ENCODE peak calls at places on chromosome 22, in five cellular contexts. One of them, this sample, is unnamed.

GRCh38 chr22:50034126-50035081 is 21.8 kb upstream of the IL17REL start:
- DNase-seq in thyroid gland: no peak
- DNase-seq in CD4-positive, alpha-beta memory T cell: no peak
- DNase-seq in Peyer's patch: no peak
- DNase-seq in aorta: peak; percentile 63
- DNase-seq in this sample: peak; percentile 56

GRCh38 chr22:25817092-25817943 is 75.3 kb downstream of the MYO18B start:
- DNase-seq in thyroid gland: no peak
- DNase-seq in CD4-positive, alpha-beta memory T cell: no peak
- DNase-seq in Peyer's patch: no peak
- DNase-seq in aorta: no peak
- DNase-seq in this sample: no peak

GRCh38 chr22:29635734-29636357 is 32.4 kb downstream of the NF2 start:
- DNase-seq in thyroid gland: no peak
- DNase-seq in CD4-positive, alpha-beta memory T cell: no peak
- DNase-seq in Peyer's patch: no peak
- DNase-seq in aorta: no peak
- DNase-seq in this sample: no peak

GRCh38 chr22:50260434-50260800 is 1.1 kb downstream of the MAPK12 start:
- DNase-seq in thyroid gland: no peak
- DNase-seq in CD4-positive, alpha-beta memory T cell: no peak
- DNase-seq in Peyer's patch: no peak
- DNase-seq in aorta: no peak
- DNase-seq in this sample: no peak

GRCh38 chr22:44261861-44262595 is 50.7 kb downstream of the SHISAL1 start:
- DNase-seq in thyroid gland: no peak
- DNase-seq in CD4-positive, alpha-beta memory T cell: no peak
- DNase-seq in Peyer's patch: no peak
- DNase-seq in aorta: peak; percentile 49
- DNase-seq in this sample: peak; percentile 52

GRCh38 chr22:37911697-37912096 is 5.6 kb downstream of the MICALL1 start:
- DNase-seq in thyroid gland: no peak
- DNase-seq in CD4-positive, alpha-beta memory T cell: no peak
- DNase-seq in Peyer's patch: no peak
- DNase-seq in aorta: no peak
- DNase-seq in this sample: no peak

GRCh38 chr22:20399866-20400605 is 6.1 kb downstream of the ZNF74 start:
- DNase-seq in thyroid gland: peak; percentile 65
- DNase-seq in CD4-positive, alpha-beta memory T cell: no peak
- DNase-seq in Peyer's patch: no peak
- DNase-seq in aorta: peak; percentile 37
- DNase-seq in this sample: no peak

GRCh38 chr22:37431811-37432707 is 4.8 kb upstream of the ELFN2 start:
- DNase-seq in thyroid gland: no peak
- DNase-seq in CD4-positive, alpha-beta memory T cell: no peak
- DNase-seq in Peyer's patch: no peak
- DNase-seq in aorta: no peak
- DNase-seq in this sample: no peak

GRCh38 chr22:20213833-20214708 is 54.0 kb downstream of the RTN4R start:
- DNase-seq in thyroid gland: no peak
- DNase-seq in CD4-positive, alpha-beta memory T cell: no peak
- DNase-seq in Peyer's patch: no peak
- DNase-seq in aorta: no peak
- DNase-seq in this sample: no peak

GRCh38 chr22:40525250-40525884 is 111.2 kb downstream of the MRTFA start:
- DNase-seq in thyroid gland: peak; percentile 38
- DNase-seq in CD4-positive, alpha-beta memory T cell: peak; percentile 69
- DNase-seq in Peyer's patch: peak; percentile 62
- DNase-seq in aorta: peak; percentile 83
- DNase-seq in this sample: peak; percentile 85

GRCh38 chr22:44761025-44761424 is 8.7 kb downstream of the ARHGAP8 start:
- DNase-seq in thyroid gland: no peak
- DNase-seq in CD4-positive, alpha-beta memory T cell: no peak
- DNase-seq in Peyer's patch: no peak
- DNase-seq in aorta: no peak
- DNase-seq in this sample: no peak

GRCh38 chr22:43852605-43853327 is 9.5 kb downstream of the SULT4A1 start:
- DNase-seq in thyroid gland: no peak
- DNase-seq in CD4-positive, alpha-beta memory T cell: no peak
- DNase-seq in Peyer's patch: peak; percentile 28
- DNase-seq in aorta: peak; percentile 51
- DNase-seq in this sample: peak; percentile 63

GRCh38 chr22:17087176-17088131 is 2.7 kb downstream of the IL17RA start:
- DNase-seq in thyroid gland: no peak
- DNase-seq in CD4-positive, alpha-beta memory T cell: peak; percentile 83
- DNase-seq in Peyer's patch: no peak
- DNase-seq in aorta: peak; percentile 28
- DNase-seq in this sample: no peak

GRCh38 chr22:44340271-44341239 is 27.8 kb upstream of the SHISAL1 start:
- DNase-seq in thyroid gland: no peak
- DNase-seq in CD4-positive, alpha-beta memory T cell: no peak
- DNase-seq in Peyer's patch: no peak
- DNase-seq in aorta: no peak
- DNase-seq in this sample: no peak

GRCh38 chr22:49044776-49045175 is 782.9 kb downstream of the BRD1 start:
- DNase-seq in thyroid gland: no peak
- DNase-seq in CD4-positive, alpha-beta memory T cell: no peak
- DNase-seq in Peyer's patch: no peak
- DNase-seq in aorta: peak; percentile 71
- DNase-seq in this sample: no peak

GRCh38 chr22:48955351-48956311 is 872.0 kb downstream of the BRD1 start:
- DNase-seq in thyroid gland: no peak
- DNase-seq in CD4-positive, alpha-beta memory T cell: peak; percentile 16
- DNase-seq in Peyer's patch: peak; percentile 33
- DNase-seq in aorta: peak; percentile 54
- DNase-seq in this sample: peak; percentile 64

GRCh38 chr22:20429254-20430100 is 8.1 kb downstream of the SCARF2 start:
- DNase-seq in thyroid gland: peak; percentile 31
- DNase-seq in CD4-positive, alpha-beta memory T cell: peak; percentile 81
- DNase-seq in Peyer's patch: peak; percentile 92
- DNase-seq in aorta: peak; percentile 87
- DNase-seq in this sample: peak; percentile 96

GRCh38 chr22:37686002-37686982 is at the start of gene NOL12:
- DNase-seq in thyroid gland: peak; percentile 76
- DNase-seq in CD4-positive, alpha-beta memory T cell: peak; percentile 76
- DNase-seq in Peyer's patch: peak; percentile 87
- DNase-seq in aorta: peak; percentile 93
- DNase-seq in this sample: peak; percentile 94

GRCh38 chr22:37806409-37807338 is 1.1 kb upstream of the GCAT start:
- DNase-seq in thyroid gland: peak; percentile 61
- DNase-seq in CD4-positive, alpha-beta memory T cell: no peak
- DNase-seq in Peyer's patch: no peak
- DNase-seq in aorta: no peak
- DNase-seq in this sample: no peak

GRCh38 chr22:24129980-24130379 is 51.3 kb upstream of the SUSD2 start:
- DNase-seq in thyroid gland: no peak
- DNase-seq in CD4-positive, alpha-beta memory T cell: no peak
- DNase-seq in Peyer's patch: no peak
- DNase-seq in aorta: no peak
- DNase-seq in this sample: no peak

GRCh38 chr22:46042786-46043185 is 65.8 kb upstream of the WNT7B start:
- DNase-seq in thyroid gland: no peak
- DNase-seq in CD4-positive, alpha-beta memory T cell: no peak
- DNase-seq in Peyer's patch: peak; percentile 45
- DNase-seq in aorta: peak; percentile 30
- DNase-seq in this sample: peak; percentile 45
- H3K27ac ChIP-seq in thyroid gland: peak overlapping the region; percentile 46
- H3K27ac ChIP-seq in CD4-positive, alpha-beta memory T cell: peak overlapping the region; percentile 15
- H3K27ac ChIP-seq in Peyer's patch: peak overlapping the region; percentile 82
- H3K27ac ChIP-seq in aorta: peak overlapping the region; percentile 46
- H3K27ac ChIP-seq in this sample: no peak overlapping the region

DNA sequence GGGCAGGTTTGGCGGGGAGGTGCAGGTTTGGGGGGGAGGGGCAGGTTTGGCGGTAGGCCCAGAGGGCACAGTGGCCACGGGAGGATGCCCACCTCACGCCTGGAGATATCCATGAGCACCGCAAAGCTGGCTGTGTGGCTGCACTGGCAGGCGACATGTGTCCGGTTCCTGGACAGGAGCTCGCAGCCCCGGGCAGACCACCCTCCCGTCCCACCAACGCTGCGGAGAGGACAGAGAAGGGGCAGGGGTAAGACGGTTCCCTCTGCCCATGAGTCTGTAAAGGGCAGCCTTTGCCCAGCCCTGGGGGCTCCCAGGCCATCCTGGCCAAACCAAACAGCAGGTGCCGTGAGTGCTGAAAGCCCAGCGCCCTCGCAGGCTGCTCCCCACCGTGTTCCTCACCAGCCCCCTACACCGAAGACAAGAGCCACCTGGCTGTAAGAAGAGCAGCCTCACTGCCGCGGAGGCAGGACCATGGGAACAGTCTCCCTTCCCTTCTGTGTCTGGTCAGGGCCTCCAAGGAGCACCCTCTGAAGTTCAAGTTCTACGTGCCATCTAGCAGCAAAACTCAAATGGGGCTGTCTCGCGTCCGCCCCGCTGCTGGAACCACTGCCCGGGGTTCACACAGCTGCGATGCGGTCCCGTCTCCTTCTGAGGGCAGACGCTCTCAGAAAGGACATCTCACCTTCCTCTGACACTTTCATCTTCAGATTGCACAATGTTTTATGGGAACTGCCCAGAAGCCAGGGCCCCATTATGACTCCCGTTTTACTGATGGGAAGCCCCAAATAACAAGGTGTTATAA is 43.2 kb downstream of the TRMU start:
- DNase-seq in thyroid gland: no peak
- DNase-seq in CD4-positive, alpha-beta memory T cell: no peak
- DNase-seq in Peyer's patch: no peak
- DNase-seq in aorta: no peak
- DNase-seq in this sample: no peak
- H3K4me1 ChIP-seq in thyroid gland: peaks cover 37% of the 10 kb centered on the region
- H3K4me1 ChIP-seq in CD4-positive, alpha-beta memory T cell: peaks cover 9% of the 10 kb centered on the region
- H3K4me1 ChIP-seq in Peyer's patch: no peaks in the 10 kb centered on the region
- H3K4me1 ChIP-seq in aorta: no peaks in the 10 kb centered on the region
- H3K4me1 ChIP-seq in this sample: peaks cover 12% of the 10 kb centered on the region

DNA sequence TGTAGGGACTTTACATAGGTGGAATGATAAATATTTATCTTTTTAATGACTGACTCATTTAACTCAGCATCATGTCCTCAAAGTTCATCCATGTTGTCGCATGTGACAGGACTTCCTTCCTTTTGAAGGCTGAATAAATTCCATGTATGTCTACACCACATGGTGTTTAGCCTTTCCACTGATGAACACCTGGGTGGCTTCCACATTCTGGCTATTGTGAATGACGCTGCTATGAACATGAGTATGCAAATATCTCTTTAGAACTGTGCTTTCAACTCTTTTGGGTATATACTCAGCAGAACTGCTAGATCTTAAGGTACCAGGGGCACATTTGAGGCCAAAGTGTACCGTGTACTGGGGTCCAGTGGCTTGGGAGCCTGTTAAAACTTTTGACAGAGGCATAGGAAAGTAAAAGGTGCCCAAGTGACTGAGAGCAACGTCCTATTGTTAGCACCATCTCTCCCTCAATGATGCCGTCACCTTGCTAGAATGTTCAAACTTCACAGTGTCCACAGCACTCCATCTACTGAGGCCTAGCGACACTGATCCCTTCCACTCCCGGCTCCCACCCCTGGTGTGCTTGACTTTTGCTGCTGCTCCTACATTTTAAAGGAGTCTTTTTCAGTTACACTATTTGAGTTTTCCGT is 24.0 kb downstream of the LARGE1 start:
- DNase-seq in thyroid gland: no peak
- DNase-seq in CD4-positive, alpha-beta memory T cell: no peak
- DNase-seq in Peyer's patch: no peak
- DNase-seq in aorta: no peak
- DNase-seq in this sample: no peak
- H3K27ac ChIP-seq in thyroid gland: no peak overlapping the region
- H3K27ac ChIP-seq in CD4-positive, alpha-beta memory T cell: no peak overlapping the region
- H3K27ac ChIP-seq in Peyer's patch: no peak overlapping the region
- H3K27ac ChIP-seq in aorta: no peak overlapping the region
- H3K27ac ChIP-seq in this sample: no peak overlapping the region

GRCh38 chr22:42770448-42770726 is 49.7 kb upstream of the A4GALT start:
- DNase-seq in thyroid gland: no peak
- DNase-seq in CD4-positive, alpha-beta memory T cell: no peak
- DNase-seq in Peyer's patch: no peak
- DNase-seq in aorta: no peak
- DNase-seq in this sample: no peak

GRCh38 chr22:42770941-42771647 is 50.4 kb upstream of the A4GALT start:
- DNase-seq in thyroid gland: peak; percentile 64
- DNase-seq in CD4-positive, alpha-beta memory T cell: no peak
- DNase-seq in Peyer's patch: no peak
- DNase-seq in aorta: no peak
- DNase-seq in this sample: no peak

GRCh38 chr22:42769574-42770447 is 49.1 kb upstream of the A4GALT start:
- DNase-seq in thyroid gland: peak; percentile 51
- DNase-seq in CD4-positive, alpha-beta memory T cell: no peak
- DNase-seq in Peyer's patch: peak; percentile 65
- DNase-seq in aorta: peak; percentile 89
- DNase-seq in this sample: peak; percentile 89

GRCh38 chr22:42768385-42769035 is 47.8 kb upstream of the A4GALT start:
- DNase-seq in thyroid gland: no peak
- DNase-seq in CD4-positive, alpha-beta memory T cell: no peak
- DNase-seq in Peyer's patch: no peak
- DNase-seq in aorta: no peak
- DNase-seq in this sample: no peak

GRCh38 chr22:42769238-42769573 is 48.5 kb upstream of the A4GALT start:
- DNase-seq in thyroid gland: no peak
- DNase-seq in CD4-positive, alpha-beta memory T cell: no peak
- DNase-seq in Peyer's patch: no peak
- DNase-seq in aorta: no peak
- DNase-seq in this sample: no peak
- H3K4me1 ChIP-seq in thyroid gland: peaks cover 21% of the 10 kb centered on the region
- H3K4me1 ChIP-seq in CD4-positive, alpha-beta memory T cell: no peaks in the 10 kb centered on the region
- H3K4me1 ChIP-seq in Peyer's patch: no peaks in the 10 kb centered on the region
- H3K4me1 ChIP-seq in aorta: no peaks in the 10 kb centered on the region
- H3K4me1 ChIP-seq in this sample: peaks cover 4% of the 10 kb centered on the region

GRCh38 chr22:39234867-39235687 is 9.7 kb downstream of the PDGFB start:
- DNase-seq in thyroid gland: peak; percentile 67
- DNase-seq in CD4-positive, alpha-beta memory T cell: no peak
- DNase-seq in Peyer's patch: peak; percentile 85
- DNase-seq in aorta: no peak
- DNase-seq in this sample: no peak
- H3K27ac ChIP-seq in thyroid gland: peak overlapping the region; percentile 46
- H3K27ac ChIP-seq in CD4-positive, alpha-beta memory T cell: no peak overlapping the region
- H3K27ac ChIP-seq in Peyer's patch: peak overlapping the region; percentile 36
- H3K27ac ChIP-seq in aorta: no peak overlapping the region
- H3K27ac ChIP-seq in this sample: no peak overlapping the region

DNA sequence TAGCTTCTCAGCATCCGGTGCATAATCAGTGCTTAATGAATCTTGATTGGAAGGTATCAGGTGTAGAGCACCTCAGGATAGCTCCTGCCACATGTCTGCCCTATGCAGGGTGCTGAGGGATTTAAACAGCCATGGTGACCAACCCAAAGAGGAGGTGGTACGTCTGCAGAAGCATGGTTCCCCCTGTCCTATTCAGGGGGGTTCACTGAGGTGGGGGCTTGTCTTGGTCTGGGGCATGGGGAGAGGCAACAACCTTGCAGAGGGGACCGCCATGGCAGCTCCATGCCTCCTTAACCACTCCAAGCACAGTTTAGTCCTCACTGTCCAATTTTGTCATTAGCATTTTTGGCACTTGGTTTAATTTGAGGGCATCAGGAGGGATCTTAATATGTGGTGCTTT is 24.9 kb downstream of the UBE2L3 start:
- DNase-seq in thyroid gland: no peak
- DNase-seq in CD4-positive, alpha-beta memory T cell: no peak
- DNase-seq in Peyer's patch: no peak
- DNase-seq in aorta: no peak
- DNase-seq in this sample: no peak
- H3K4me1 ChIP-seq in thyroid gland: peaks cover 12% of the 10 kb centered on the region
- H3K4me1 ChIP-seq in CD4-positive, alpha-beta memory T cell: peaks cover 28% of the 10 kb centered on the region
- H3K4me1 ChIP-seq in Peyer's patch: no peaks in the 10 kb centered on the region
- H3K4me1 ChIP-seq in aorta: peaks cover 6% of the 10 kb centered on the region
- H3K4me1 ChIP-seq in this sample: peaks cover 56% of the 10 kb centered on the region

This sample was measured in spleen.